ENCODE peak calls at places on chromosomes 3 and 15, in four cellular contexts. X is astrocyte of the cerebellum; U is activated CD4-positive, alpha-beta T cell treated with anti-CD3 and anti-CD28 coated beads, Interleukin-2, amount 50 U/mL, for 1 hour; E is sigmoid colon. Y is an unnamed sample.
A peak's percentile ranks its signal among the peaks of the same experiment; 100 is the strongest.

GRCh38 chr3:39000008-39000450 is 51.7 kb downstream of the SCN11A start:
- DNase-seq in E (no peak), X (peak; percentile 38), U (no peak), Y (no peak)

GRCh38 chr3:194537732-194538247 is 51.0 kb upstream of the ATP13A3 start:
- DNase-seq in E (no peak), X (peak; percentile 70), U (no peak), Y (no peak)

GRCh38 chr3:14784087-14784596 is 34.6 kb upstream of the FGD5 start:
- DNase-seq in U (no peak), X (no peak), E (peak; percentile 53), Y (no peak)

GRCh38 chr3:106707347-106707746 is 669.9 kb upstream of the CCDC54 start:
- DNase-seq in E (no peak), X (no peak), U (no peak), Y (no peak)

GRCh38 chr3:119098620-119099222 is 47.2 kb upstream of the TEX55 start:
- DNase-seq in E (no peak), U (no peak), X (peak; percentile 15), Y (peak; percentile 39)

GRCh38 chr3:177618873-177619771 is 421.8 kb upstream of the TBL1XR1 start:
- DNase-seq in E (no peak), U (no peak), X (peak; percentile 89), Y (no peak)

GRCh38 chr15:37031198-37031597 is 69.2 kb downstream of the MEIS2 start:
- DNase-seq in E (no peak), U (no peak), X (no peak), Y (no peak)

GRCh38 chr15:46059921-46060565 is 425.2 kb downstream of the SQOR start:
- DNase-seq in E (peak; percentile 68), U (no peak), X (no peak), Y (no peak)

GRCh38 chr15:71051539-71051938 is 63.7 kb upstream of the THSD4 start:
- DNase-seq in E (no peak), U (no peak), X (peak; percentile 49), Y (no peak)

GRCh38 chr15:83613716-83614115 is 40.2 kb upstream of the ADAMTSL3 start:
- DNase-seq in X (peak; percentile 46), U (no peak), E (no peak), Y (no peak)

GRCh38 chr3:46098319-46098761 is 71.1 kb upstream of the XCR1 start:
- DNase-seq in U (no peak), X (peak; percentile 15), E (peak; percentile 84), Y (no peak)